ENCODE peak calls at places on chromosomes 1 and 21, in nine cellular contexts. R, J, K, G, Q, W, N, Z and X are unnamed samples.

GRCh38 chr1:198778049-198778448 is 139.2 kb downstream of the PTPRC start:
- DNase-seq in Z (no peak), W (no peak), K (no peak), R (no peak), G (no peak), N (peak), J (no peak), Q (no peak), X (peak)

GRCh38 chr1:61092643-61093042 is 10.3 kb downstream of the NFIA start:
- DNase-seq in G (no peak), R (no peak), N (no peak), J (no peak), Q (no peak), Z (no peak), W (no peak), K (no peak), X (no peak)

GRCh38 chr1:110559157-110559556 is 40.2 kb upstream of the KCNA10 start:
- DNase-seq in Q (peak), Z (no peak), N (no peak), R (no peak), K (no peak), G (no peak), W (peak), J (no peak), X (peak)

GRCh38 chr21:38859852-38860251 is 54.1 kb downstream of the ETS2 start:
- DNase-seq in G (no peak), N (no peak), W (peak), Q (peak), R (no peak), J (no peak), Z (no peak), K (no peak), X (peak)

GRCh38 chr1:109886827-109887226 is 23.8 kb upstream of the CSF1 start:
- DNase-seq in R (no peak), K (no peak), Z (no peak), Q (no peak), N (no peak), G (no peak), J (no peak), W (no peak), X (no peak)

GRCh38 chr1:31736675-31737074 is 27.5 kb downstream of the ADGRB2 start:
- DNase-seq in G (no peak), Q (no peak), W (no peak), R (no peak), Z (peak), N (no peak), J (no peak), K (no peak), X (no peak)

GRCh38 chr1:9823943-9824701 is at the start of gene CLSTN1:
- DNase-seq in K (peak), J (peak), Z (peak), W (peak), G (peak), N (peak), R (peak), Q (peak), X (peak)

GRCh38 chr1:1630191-1630964 is 1.6 kb upstream of the MMP23B start:
- DNase-seq in J (peak), R (no peak), G (no peak), W (peak), Z (peak), Q (no peak), N (no peak), K (peak), X (no peak)

GRCh38 chr1:31765041-31765467 is 914 bp upstream of the ADGRB2 start:
- DNase-seq in J (no peak), Z (peak), G (no peak), N (peak), R (peak), Q (peak), K (no peak), W (peak), X (no peak)

GRCh38 chr1:155106862-155107261 is 20.8 kb upstream of the EFNA1 start:
- DNase-seq in W (no peak), J (no peak), R (no peak), K (no peak), N (no peak), Q (no peak), G (no peak), Z (no peak), X (no peak)